ENCODE peak calls at places on chromosome 12, in nine cellular contexts. One of them, this sample, is unnamed.

GRCh38 chr12:99983721-99984258 is 946 bp downstream of the ANKS1B start:
- DNase-seq in activated CD4-positive, CD25-positive, alpha-beta regulatory T cell treated with anti-CD3 and anti-CD28 coated beads, Interleukin-2, amount 50 U/mL, for 72 hours: no peak
- DNase-seq in Daoy: no peak
- DNase-seq in ELR: no peak
- DNase-seq in right cardiac atrium: no peak
- DNase-seq in GM23338: no peak
- DNase-seq in activated CD4-positive, alpha-beta T cell treated with anti-CD3 and anti-CD28 coated beads, Interleukin-2, amount 10 ng/mL, durations not matched to agents 7 days and 5 days: no peak
- DNase-seq in brain microvascular endothelial cell: no peak
- DNase-seq in posterior cingulate gyrus: peak; percentile 76
- DNase-seq in this sample: no peak

GRCh38 chr12:8145754-8146415 is 10.9 kb upstream of the ZNF705A start:
- DNase-seq in activated CD4-positive, CD25-positive, alpha-beta regulatory T cell treated with anti-CD3 and anti-CD28 coated beads, Interleukin-2, amount 50 U/mL, for 72 hours: no peak
- DNase-seq in Daoy: peak; percentile 83
- DNase-seq in ELR: peak; percentile 12
- DNase-seq in right cardiac atrium: peak; percentile 91
- DNase-seq in GM23338: peak; percentile 82
- DNase-seq in activated CD4-positive, alpha-beta T cell treated with anti-CD3 and anti-CD28 coated beads, Interleukin-2, amount 10 ng/mL, durations not matched to agents 7 days and 5 days: no peak
- DNase-seq in brain microvascular endothelial cell: peak; percentile 79
- DNase-seq in posterior cingulate gyrus: peak; percentile 91
- DNase-seq in this sample: peak; percentile 96

GRCh38 chr12:118064608-118065007 is 3.6 kb upstream of the WSB2 start:
- DNase-seq in activated CD4-positive, CD25-positive, alpha-beta regulatory T cell treated with anti-CD3 and anti-CD28 coated beads, Interleukin-2, amount 50 U/mL, for 72 hours: no peak
- DNase-seq in Daoy: no peak
- DNase-seq in ELR: peak; percentile 36
- DNase-seq in right cardiac atrium: no peak
- DNase-seq in GM23338: peak; percentile 67
- DNase-seq in activated CD4-positive, alpha-beta T cell treated with anti-CD3 and anti-CD28 coated beads, Interleukin-2, amount 10 ng/mL, durations not matched to agents 7 days and 5 days: peak; percentile 34
- DNase-seq in brain microvascular endothelial cell: no peak
- DNase-seq in posterior cingulate gyrus: no peak
- DNase-seq in this sample: no peak

GRCh38 chr12:111761099-111761498 is 5.6 kb upstream of the ALDH2 start:
- DNase-seq in activated CD4-positive, CD25-positive, alpha-beta regulatory T cell treated with anti-CD3 and anti-CD28 coated beads, Interleukin-2, amount 50 U/mL, for 72 hours: no peak
- DNase-seq in Daoy: no peak
- DNase-seq in ELR: no peak
- DNase-seq in right cardiac atrium: no peak
- DNase-seq in GM23338: no peak
- DNase-seq in activated CD4-positive, alpha-beta T cell treated with anti-CD3 and anti-CD28 coated beads, Interleukin-2, amount 10 ng/mL, durations not matched to agents 7 days and 5 days: no peak
- DNase-seq in brain microvascular endothelial cell: no peak
- DNase-seq in posterior cingulate gyrus: no peak
- DNase-seq in this sample: no peak

GRCh38 chr12:93521225-93521854 is 51.1 kb upstream of the SOCS2 start:
- DNase-seq in activated CD4-positive, CD25-positive, alpha-beta regulatory T cell treated with anti-CD3 and anti-CD28 coated beads, Interleukin-2, amount 50 U/mL, for 72 hours: no peak
- DNase-seq in Daoy: no peak
- DNase-seq in ELR: no peak
- DNase-seq in right cardiac atrium: peak; percentile 61
- DNase-seq in GM23338: peak; percentile 11
- DNase-seq in activated CD4-positive, alpha-beta T cell treated with anti-CD3 and anti-CD28 coated beads, Interleukin-2, amount 10 ng/mL, durations not matched to agents 7 days and 5 days: no peak
- DNase-seq in brain microvascular endothelial cell: no peak
- DNase-seq in posterior cingulate gyrus: no peak
- DNase-seq in this sample: peak; percentile 69

GRCh38 chr12:82517027-82517426 is 158.7 kb downstream of the METTL25 start:
- DNase-seq in activated CD4-positive, CD25-positive, alpha-beta regulatory T cell treated with anti-CD3 and anti-CD28 coated beads, Interleukin-2, amount 50 U/mL, for 72 hours: no peak
- DNase-seq in Daoy: no peak
- DNase-seq in ELR: peak; percentile 1
- DNase-seq in right cardiac atrium: no peak
- DNase-seq in GM23338: peak; percentile 77
- DNase-seq in activated CD4-positive, alpha-beta T cell treated with anti-CD3 and anti-CD28 coated beads, Interleukin-2, amount 10 ng/mL, durations not matched to agents 7 days and 5 days: no peak
- DNase-seq in brain microvascular endothelial cell: peak; percentile 29
- DNase-seq in posterior cingulate gyrus: no peak
- DNase-seq in this sample: peak; percentile 11

GRCh38 chr12:76878045-76878898 is 547 bp downstream of the CSRP2 start:
- DNase-seq in activated CD4-positive, CD25-positive, alpha-beta regulatory T cell treated with anti-CD3 and anti-CD28 coated beads, Interleukin-2, amount 50 U/mL, for 72 hours: no peak
- DNase-seq in Daoy: peak; percentile 46
- DNase-seq in ELR: peak; percentile 58
- DNase-seq in right cardiac atrium: peak; percentile 50
- DNase-seq in GM23338: peak; percentile 90
- DNase-seq in activated CD4-positive, alpha-beta T cell treated with anti-CD3 and anti-CD28 coated beads, Interleukin-2, amount 10 ng/mL, durations not matched to agents 7 days and 5 days: no peak
- DNase-seq in brain microvascular endothelial cell: no peak
- DNase-seq in posterior cingulate gyrus: no peak
- DNase-seq in this sample: peak; percentile 41

GRCh38 chr12:11798856-11799530 is 149.5 kb downstream of the ETV6 start:
- DNase-seq in activated CD4-positive, CD25-positive, alpha-beta regulatory T cell treated with anti-CD3 and anti-CD28 coated beads, Interleukin-2, amount 50 U/mL, for 72 hours: no peak
- DNase-seq in Daoy: peak; percentile 87
- DNase-seq in ELR: peak; percentile 94
- DNase-seq in right cardiac atrium: no peak
- DNase-seq in GM23338: no peak
- DNase-seq in activated CD4-positive, alpha-beta T cell treated with anti-CD3 and anti-CD28 coated beads, Interleukin-2, amount 10 ng/mL, durations not matched to agents 7 days and 5 days: no peak
- DNase-seq in brain microvascular endothelial cell: peak; percentile 91
- DNase-seq in posterior cingulate gyrus: no peak
- DNase-seq in this sample: peak; percentile 98

GRCh38 chr12:111448831-111449790 is 43.4 kb downstream of the SH2B3 start:
- DNase-seq in activated CD4-positive, CD25-positive, alpha-beta regulatory T cell treated with anti-CD3 and anti-CD28 coated beads, Interleukin-2, amount 50 U/mL, for 72 hours: no peak
- DNase-seq in Daoy: no peak
- DNase-seq in ELR: no peak
- DNase-seq in right cardiac atrium: no peak
- DNase-seq in GM23338: no peak
- DNase-seq in activated CD4-positive, alpha-beta T cell treated with anti-CD3 and anti-CD28 coated beads, Interleukin-2, amount 10 ng/mL, durations not matched to agents 7 days and 5 days: no peak
- DNase-seq in brain microvascular endothelial cell: no peak
- DNase-seq in posterior cingulate gyrus: peak; percentile 43
- DNase-seq in this sample: no peak

GRCh38 chr12:101823891-101824290 is 6.9 kb downstream of the GNPTAB start:
- DNase-seq in activated CD4-positive, CD25-positive, alpha-beta regulatory T cell treated with anti-CD3 and anti-CD28 coated beads, Interleukin-2, amount 50 U/mL, for 72 hours: peak; percentile 48
- DNase-seq in Daoy: peak; percentile 29
- DNase-seq in ELR: peak; percentile 45
- DNase-seq in right cardiac atrium: peak; percentile 65
- DNase-seq in GM23338: peak; percentile 87
- DNase-seq in activated CD4-positive, alpha-beta T cell treated with anti-CD3 and anti-CD28 coated beads, Interleukin-2, amount 10 ng/mL, durations not matched to agents 7 days and 5 days: peak; percentile 86
- DNase-seq in brain microvascular endothelial cell: peak; percentile 7
- DNase-seq in posterior cingulate gyrus: no peak
- DNase-seq in this sample: peak; percentile 25

GRCh38 chr12:46384451-46385301 is 12.1 kb upstream of the SLC38A2 start:
- DNase-seq in activated CD4-positive, CD25-positive, alpha-beta regulatory T cell treated with anti-CD3 and anti-CD28 coated beads, Interleukin-2, amount 50 U/mL, for 72 hours: no peak
- DNase-seq in Daoy: no peak
- DNase-seq in ELR: peak; percentile 64
- DNase-seq in right cardiac atrium: no peak
- DNase-seq in GM23338: no peak
- DNase-seq in activated CD4-positive, alpha-beta T cell treated with anti-CD3 and anti-CD28 coated beads, Interleukin-2, amount 10 ng/mL, durations not matched to agents 7 days and 5 days: no peak
- DNase-seq in brain microvascular endothelial cell: no peak
- DNase-seq in posterior cingulate gyrus: no peak
- DNase-seq in this sample: peak; percentile 59

GRCh38 chr12:119020377-119021360 is 39.3 kb downstream of the SRRM4 start:
- DNase-seq in activated CD4-positive, CD25-positive, alpha-beta regulatory T cell treated with anti-CD3 and anti-CD28 coated beads, Interleukin-2, amount 50 U/mL, for 72 hours: no peak
- DNase-seq in Daoy: no peak
- DNase-seq in ELR: peak; percentile 8
- DNase-seq in right cardiac atrium: peak; percentile 79
- DNase-seq in GM23338: peak; percentile 97
- DNase-seq in activated CD4-positive, alpha-beta T cell treated with anti-CD3 and anti-CD28 coated beads, Interleukin-2, amount 10 ng/mL, durations not matched to agents 7 days and 5 days: peak; percentile 15
- DNase-seq in brain microvascular endothelial cell: no peak
- DNase-seq in posterior cingulate gyrus: peak; percentile 70
- DNase-seq in this sample: no peak

GRCh38 chr12:1220127-1221092 is 229.4 kb downstream of the ERC1 start:
- DNase-seq in activated CD4-positive, CD25-positive, alpha-beta regulatory T cell treated with anti-CD3 and anti-CD28 coated beads, Interleukin-2, amount 50 U/mL, for 72 hours: no peak
- DNase-seq in Daoy: no peak
- DNase-seq in ELR: no peak
- DNase-seq in right cardiac atrium: no peak
- DNase-seq in GM23338: no peak
- DNase-seq in activated CD4-positive, alpha-beta T cell treated with anti-CD3 and anti-CD28 coated beads, Interleukin-2, amount 10 ng/mL, durations not matched to agents 7 days and 5 days: no peak
- DNase-seq in brain microvascular endothelial cell: no peak
- DNase-seq in posterior cingulate gyrus: no peak
- DNase-seq in this sample: no peak

GRCh38 chr12:54300267-54300731 is 516 bp downstream of the NFE2 start:
- DNase-seq in activated CD4-positive, CD25-positive, alpha-beta regulatory T cell treated with anti-CD3 and anti-CD28 coated beads, Interleukin-2, amount 50 U/mL, for 72 hours: no peak
- DNase-seq in Daoy: no peak
- DNase-seq in ELR: peak; percentile 47
- DNase-seq in right cardiac atrium: no peak
- DNase-seq in GM23338: no peak
- DNase-seq in activated CD4-positive, alpha-beta T cell treated with anti-CD3 and anti-CD28 coated beads, Interleukin-2, amount 10 ng/mL, durations not matched to agents 7 days and 5 days: no peak
- DNase-seq in brain microvascular endothelial cell: no peak
- DNase-seq in posterior cingulate gyrus: no peak
- DNase-seq in this sample: peak; percentile 26

GRCh38 chr12:49557917-49558215 is 10.1 kb downstream of the MCRS1 start:
- DNase-seq in activated CD4-positive, CD25-positive, alpha-beta regulatory T cell treated with anti-CD3 and anti-CD28 coated beads, Interleukin-2, amount 50 U/mL, for 72 hours: no peak
- DNase-seq in Daoy: no peak
- DNase-seq in ELR: no peak
- DNase-seq in right cardiac atrium: no peak
- DNase-seq in GM23338: peak; percentile 21
- DNase-seq in activated CD4-positive, alpha-beta T cell treated with anti-CD3 and anti-CD28 coated beads, Interleukin-2, amount 10 ng/mL, durations not matched to agents 7 days and 5 days: no peak
- DNase-seq in brain microvascular endothelial cell: no peak
- DNase-seq in posterior cingulate gyrus: no peak
- DNase-seq in this sample: no peak

GRCh38 chr12:71605034-71605433 is 58.6 kb downstream of the ZFC3H1 start:
- DNase-seq in activated CD4-positive, CD25-positive, alpha-beta regulatory T cell treated with anti-CD3 and anti-CD28 coated beads, Interleukin-2, amount 50 U/mL, for 72 hours: no peak
- DNase-seq in Daoy: no peak
- DNase-seq in ELR: no peak
- DNase-seq in right cardiac atrium: no peak
- DNase-seq in GM23338: no peak
- DNase-seq in activated CD4-positive, alpha-beta T cell treated with anti-CD3 and anti-CD28 coated beads, Interleukin-2, amount 10 ng/mL, durations not matched to agents 7 days and 5 days: no peak
- DNase-seq in brain microvascular endothelial cell: no peak
- DNase-seq in posterior cingulate gyrus: no peak
- DNase-seq in this sample: no peak

GRCh38 chr12:74780458-74781241 is 243.0 kb downstream of the ATXN7L3B start:
- DNase-seq in activated CD4-positive, CD25-positive, alpha-beta regulatory T cell treated with anti-CD3 and anti-CD28 coated beads, Interleukin-2, amount 50 U/mL, for 72 hours: no peak
- DNase-seq in Daoy: peak; percentile 43
- DNase-seq in ELR: peak; percentile 84
- DNase-seq in right cardiac atrium: no peak
- DNase-seq in GM23338: no peak
- DNase-seq in activated CD4-positive, alpha-beta T cell treated with anti-CD3 and anti-CD28 coated beads, Interleukin-2, amount 10 ng/mL, durations not matched to agents 7 days and 5 days: no peak
- DNase-seq in brain microvascular endothelial cell: peak; percentile 42
- DNase-seq in posterior cingulate gyrus: no peak
- DNase-seq in this sample: peak; percentile 61

GRCh38 chr12:19316420-19316819 is 122.9 kb upstream of the AEBP2 start:
- DNase-seq in activated CD4-positive, CD25-positive, alpha-beta regulatory T cell treated with anti-CD3 and anti-CD28 coated beads, Interleukin-2, amount 50 U/mL, for 72 hours: no peak
- DNase-seq in Daoy: no peak
- DNase-seq in ELR: peak; percentile 41
- DNase-seq in right cardiac atrium: no peak
- DNase-seq in GM23338: no peak
- DNase-seq in activated CD4-positive, alpha-beta T cell treated with anti-CD3 and anti-CD28 coated beads, Interleukin-2, amount 10 ng/mL, durations not matched to agents 7 days and 5 days: no peak
- DNase-seq in brain microvascular endothelial cell: peak; percentile 35
- DNase-seq in posterior cingulate gyrus: no peak
- DNase-seq in this sample: peak; percentile 34

GRCh38 chr12:123973552-123974341 is 732 bp downstream of the ZNF664 start:
- DNase-seq in activated CD4-positive, CD25-positive, alpha-beta regulatory T cell treated with anti-CD3 and anti-CD28 coated beads, Interleukin-2, amount 50 U/mL, for 72 hours: peak; percentile 53
- DNase-seq in Daoy: peak; percentile 31
- DNase-seq in ELR: peak; percentile 49
- DNase-seq in right cardiac atrium: peak; percentile 85
- DNase-seq in GM23338: peak; percentile 70
- DNase-seq in activated CD4-positive, alpha-beta T cell treated with anti-CD3 and anti-CD28 coated beads, Interleukin-2, amount 10 ng/mL, durations not matched to agents 7 days and 5 days: peak; percentile 24
- DNase-seq in brain microvascular endothelial cell: no peak
- DNase-seq in posterior cingulate gyrus: peak; percentile 84
- DNase-seq in this sample: peak; percentile 44

GRCh38 chr12:42468341-42468821 is 121.2 kb downstream of the PRICKLE1 start:
- DNase-seq in activated CD4-positive, CD25-positive, alpha-beta regulatory T cell treated with anti-CD3 and anti-CD28 coated beads, Interleukin-2, amount 50 U/mL, for 72 hours: no peak
- DNase-seq in Daoy: peak; percentile 13
- DNase-seq in ELR: no peak
- DNase-seq in right cardiac atrium: peak; percentile 60
- DNase-seq in GM23338: no peak
- DNase-seq in activated CD4-positive, alpha-beta T cell treated with anti-CD3 and anti-CD28 coated beads, Interleukin-2, amount 10 ng/mL, durations not matched to agents 7 days and 5 days: no peak
- DNase-seq in brain microvascular endothelial cell: no peak
- DNase-seq in posterior cingulate gyrus: peak; percentile 86
- DNase-seq in this sample: no peak

GRCh38 chr12:24047345-24047744 is 97.9 kb upstream of the SOX5 start:
- DNase-seq in activated CD4-positive, CD25-positive, alpha-beta regulatory T cell treated with anti-CD3 and anti-CD28 coated beads, Interleukin-2, amount 50 U/mL, for 72 hours: no peak
- DNase-seq in Daoy: no peak
- DNase-seq in ELR: no peak
- DNase-seq in right cardiac atrium: no peak
- DNase-seq in GM23338: no peak
- DNase-seq in activated CD4-positive, alpha-beta T cell treated with anti-CD3 and anti-CD28 coated beads, Interleukin-2, amount 10 ng/mL, durations not matched to agents 7 days and 5 days: no peak
- DNase-seq in brain microvascular endothelial cell: no peak
- DNase-seq in posterior cingulate gyrus: no peak
- DNase-seq in this sample: no peak

GRCh38 chr12:16563519-16563918 is 42.4 kb downstream of the LMO3 start:
- DNase-seq in activated CD4-positive, CD25-positive, alpha-beta regulatory T cell treated with anti-CD3 and anti-CD28 coated beads, Interleukin-2, amount 50 U/mL, for 72 hours: no peak
- DNase-seq in Daoy: no peak
- DNase-seq in ELR: no peak
- DNase-seq in right cardiac atrium: no peak
- DNase-seq in GM23338: no peak
- DNase-seq in activated CD4-positive, alpha-beta T cell treated with anti-CD3 and anti-CD28 coated beads, Interleukin-2, amount 10 ng/mL, durations not matched to agents 7 days and 5 days: no peak
- DNase-seq in brain microvascular endothelial cell: no peak
- DNase-seq in posterior cingulate gyrus: no peak
- DNase-seq in this sample: no peak

GRCh38 chr12:99439399-99439798 is 208.2 kb upstream of the GARIN6 start:
- DNase-seq in activated CD4-positive, CD25-positive, alpha-beta regulatory T cell treated with anti-CD3 and anti-CD28 coated beads, Interleukin-2, amount 50 U/mL, for 72 hours: no peak
- DNase-seq in Daoy: no peak
- DNase-seq in ELR: no peak
- DNase-seq in right cardiac atrium: no peak
- DNase-seq in GM23338: no peak
- DNase-seq in activated CD4-positive, alpha-beta T cell treated with anti-CD3 and anti-CD28 coated beads, Interleukin-2, amount 10 ng/mL, durations not matched to agents 7 days and 5 days: no peak
- DNase-seq in brain microvascular endothelial cell: no peak
- DNase-seq in posterior cingulate gyrus: no peak
- DNase-seq in this sample: no peak

GRCh38 chr12:122672515-122672914 is 30.6 kb downstream of the HCAR2 start:
- DNase-seq in activated CD4-positive, CD25-positive, alpha-beta regulatory T cell treated with anti-CD3 and anti-CD28 coated beads, Interleukin-2, amount 50 U/mL, for 72 hours: no peak
- DNase-seq in Daoy: no peak
- DNase-seq in ELR: no peak
- DNase-seq in right cardiac atrium: no peak
- DNase-seq in GM23338: peak; percentile 18
- DNase-seq in activated CD4-positive, alpha-beta T cell treated with anti-CD3 and anti-CD28 coated beads, Interleukin-2, amount 10 ng/mL, durations not matched to agents 7 days and 5 days: no peak
- DNase-seq in brain microvascular endothelial cell: no peak
- DNase-seq in posterior cingulate gyrus: no peak
- DNase-seq in this sample: no peak

GRCh38 chr12:107377596-107378385 is 284.4 kb upstream of the CRY1 start:
- DNase-seq in activated CD4-positive, CD25-positive, alpha-beta regulatory T cell treated with anti-CD3 and anti-CD28 coated beads, Interleukin-2, amount 50 U/mL, for 72 hours: no peak
- DNase-seq in Daoy: peak; percentile 47
- DNase-seq in ELR: peak; percentile 42
- DNase-seq in right cardiac atrium: no peak
- DNase-seq in GM23338: no peak
- DNase-seq in activated CD4-positive, alpha-beta T cell treated with anti-CD3 and anti-CD28 coated beads, Interleukin-2, amount 10 ng/mL, durations not matched to agents 7 days and 5 days: no peak
- DNase-seq in brain microvascular endothelial cell: no peak
- DNase-seq in posterior cingulate gyrus: no peak
- DNase-seq in this sample: no peak

GRCh38 chr12:57127101-57127709 is 1.1 kb upstream of the LRP1 start:
- DNase-seq in activated CD4-positive, CD25-positive, alpha-beta regulatory T cell treated with anti-CD3 and anti-CD28 coated beads, Interleukin-2, amount 50 U/mL, for 72 hours: peak; percentile 37
- DNase-seq in Daoy: peak; percentile 54
- DNase-seq in ELR: peak; percentile 68
- DNase-seq in right cardiac atrium: peak; percentile 88
- DNase-seq in GM23338: peak; percentile 85
- DNase-seq in activated CD4-positive, alpha-beta T cell treated with anti-CD3 and anti-CD28 coated beads, Interleukin-2, amount 10 ng/mL, durations not matched to agents 7 days and 5 days: peak; percentile 41
- DNase-seq in brain microvascular endothelial cell: no peak
- DNase-seq in posterior cingulate gyrus: peak; percentile 88
- DNase-seq in this sample: peak; percentile 63

GRCh38 chr12:46585854-46586621 is 213.5 kb upstream of the SLC38A2 start:
- DNase-seq in activated CD4-positive, CD25-positive, alpha-beta regulatory T cell treated with anti-CD3 and anti-CD28 coated beads, Interleukin-2, amount 50 U/mL, for 72 hours: no peak
- DNase-seq in Daoy: peak; percentile 84
- DNase-seq in ELR: peak; percentile 81
- DNase-seq in right cardiac atrium: no peak
- DNase-seq in GM23338: peak; percentile 68
- DNase-seq in activated CD4-positive, alpha-beta T cell treated with anti-CD3 and anti-CD28 coated beads, Interleukin-2, amount 10 ng/mL, durations not matched to agents 7 days and 5 days: peak; percentile 82
- DNase-seq in brain microvascular endothelial cell: peak; percentile 94
- DNase-seq in posterior cingulate gyrus: no peak
- DNase-seq in this sample: peak; percentile 87

GRCh38 chr12:92899388-92900001 is 29.6 kb downstream of the EEA1 start:
- DNase-seq in activated CD4-positive, CD25-positive, alpha-beta regulatory T cell treated with anti-CD3 and anti-CD28 coated beads, Interleukin-2, amount 50 U/mL, for 72 hours: no peak
- DNase-seq in Daoy: peak; percentile 94
- DNase-seq in ELR: peak; percentile 99
- DNase-seq in right cardiac atrium: peak; percentile 82
- DNase-seq in GM23338: peak; percentile 34
- DNase-seq in activated CD4-positive, alpha-beta T cell treated with anti-CD3 and anti-CD28 coated beads, Interleukin-2, amount 10 ng/mL, durations not matched to agents 7 days and 5 days: no peak
- DNase-seq in brain microvascular endothelial cell: peak; percentile 98
- DNase-seq in posterior cingulate gyrus: no peak
- DNase-seq in this sample: peak; percentile 99

GRCh38 chr12:41510470-41510869 is 322.4 kb downstream of the PDZRN4 start:
- DNase-seq in activated CD4-positive, CD25-positive, alpha-beta regulatory T cell treated with anti-CD3 and anti-CD28 coated beads, Interleukin-2, amount 50 U/mL, for 72 hours: no peak
- DNase-seq in Daoy: no peak
- DNase-seq in ELR: no peak
- DNase-seq in right cardiac atrium: no peak
- DNase-seq in GM23338: no peak
- DNase-seq in activated CD4-positive, alpha-beta T cell treated with anti-CD3 and anti-CD28 coated beads, Interleukin-2, amount 10 ng/mL, durations not matched to agents 7 days and 5 days: no peak
- DNase-seq in brain microvascular endothelial cell: no peak
- DNase-seq in posterior cingulate gyrus: no peak
- DNase-seq in this sample: no peak

GRCh38 chr12:46556105-46556559 is 183.6 kb upstream of the SLC38A2 start:
- DNase-seq in activated CD4-positive, CD25-positive, alpha-beta regulatory T cell treated with anti-CD3 and anti-CD28 coated beads, Interleukin-2, amount 50 U/mL, for 72 hours: no peak
- DNase-seq in Daoy: peak; percentile 83
- DNase-seq in ELR: peak; percentile 98
- DNase-seq in right cardiac atrium: no peak
- DNase-seq in GM23338: no peak
- DNase-seq in activated CD4-positive, alpha-beta T cell treated with anti-CD3 and anti-CD28 coated beads, Interleukin-2, amount 10 ng/mL, durations not matched to agents 7 days and 5 days: no peak
- DNase-seq in brain microvascular endothelial cell: peak; percentile 62
- DNase-seq in posterior cingulate gyrus: no peak
- DNase-seq in this sample: peak; percentile 99

GRCh38 chr12:79988368-79988767 is 53.5 kb upstream of the PPP1R12A start:
- DNase-seq in activated CD4-positive, CD25-positive, alpha-beta regulatory T cell treated with anti-CD3 and anti-CD28 coated beads, Interleukin-2, amount 50 U/mL, for 72 hours: no peak
- DNase-seq in Daoy: peak; percentile 54
- DNase-seq in ELR: peak; percentile 59
- DNase-seq in right cardiac atrium: no peak
- DNase-seq in GM23338: no peak
- DNase-seq in activated CD4-positive, alpha-beta T cell treated with anti-CD3 and anti-CD28 coated beads, Interleukin-2, amount 10 ng/mL, durations not matched to agents 7 days and 5 days: no peak
- DNase-seq in brain microvascular endothelial cell: peak; percentile 28
- DNase-seq in posterior cingulate gyrus: no peak
- DNase-seq in this sample: peak; percentile 86

This sample was measured in EH.